ENCODE peak calls at places on chromosomes 3 and 15, in six cellular contexts. One of them, this sample, is unnamed.
A peak's percentile ranks its signal among the peaks of the same experiment; 100 is the strongest.

GRCh38 chr3:193248848-193249468 is 7.9 kb downstream of the PLAAT1 start:
- DNase-seq in pancreas: no peak
- DNase-seq in nephron progenitor cell: no peak
- DNase-seq in progenitor cell of endocrine pancreas: no peak
- DNase-seq in heart left ventricle: no peak
- DNase-seq in neural crest cell: no peak
- DNase-seq in this sample: no peak

GRCh38 chr15:89105147-89105546 is 16.9 kb downstream of the ABHD2 start:
- DNase-seq in pancreas: no peak
- DNase-seq in nephron progenitor cell: no peak
- DNase-seq in progenitor cell of endocrine pancreas: no peak
- DNase-seq in heart left ventricle: no peak
- DNase-seq in neural crest cell: no peak
- DNase-seq in this sample: peak; percentile 83

GRCh38 chr3:35617370-35617769 is 22.0 kb upstream of the ARPP21 start:
- DNase-seq in pancreas: no peak
- DNase-seq in nephron progenitor cell: no peak
- DNase-seq in progenitor cell of endocrine pancreas: no peak
- DNase-seq in heart left ventricle: no peak
- DNase-seq in neural crest cell: no peak
- DNase-seq in this sample: no peak

GRCh38 chr15:93862791-93863190 is 368.6 kb upstream of the MCTP2 start:
- DNase-seq in pancreas: no peak
- DNase-seq in nephron progenitor cell: no peak
- DNase-seq in progenitor cell of endocrine pancreas: no peak
- DNase-seq in heart left ventricle: peak; percentile 29
- DNase-seq in neural crest cell: no peak
- DNase-seq in this sample: no peak

GRCh38 chr15:68228143-68228970 is 1.2 kb downstream of the CLN6 start:
- DNase-seq in pancreas: no peak
- DNase-seq in nephron progenitor cell: no peak
- DNase-seq in progenitor cell of endocrine pancreas: no peak
- DNase-seq in heart left ventricle: no peak
- DNase-seq in neural crest cell: no peak
- DNase-seq in this sample: no peak

GRCh38 chr15:38069001-38069400 is 134.6 kb downstream of the TMCO5A start:
- DNase-seq in pancreas: no peak
- DNase-seq in nephron progenitor cell: no peak
- DNase-seq in progenitor cell of endocrine pancreas: no peak
- DNase-seq in heart left ventricle: no peak
- DNase-seq in neural crest cell: no peak
- DNase-seq in this sample: peak; percentile 19

GRCh38 chr3:67384790-67385397 is 269.5 kb downstream of the SUCLG2 start:
- DNase-seq in pancreas: peak; percentile 28
- DNase-seq in nephron progenitor cell: peak; percentile 59
- DNase-seq in progenitor cell of endocrine pancreas: peak; percentile 39
- DNase-seq in heart left ventricle: peak; percentile 25
- DNase-seq in neural crest cell: peak; percentile 47
- DNase-seq in this sample: peak; percentile 12

GRCh38 chr15:94403246-94403824 is 172.0 kb downstream of the MCTP2 start:
- DNase-seq in pancreas: no peak
- DNase-seq in nephron progenitor cell: no peak
- DNase-seq in progenitor cell of endocrine pancreas: no peak
- DNase-seq in heart left ventricle: no peak
- DNase-seq in neural crest cell: no peak
- DNase-seq in this sample: no peak

GRCh38 chr3:180656406-180656805 is 22.9 kb downstream of the CCDC39 start:
- DNase-seq in pancreas: no peak
- DNase-seq in nephron progenitor cell: no peak
- DNase-seq in progenitor cell of endocrine pancreas: no peak
- DNase-seq in heart left ventricle: no peak
- DNase-seq in neural crest cell: no peak
- DNase-seq in this sample: no peak

GRCh38 chr3:173395073-173395411 is 2.5 kb upstream of the NLGN1 start:
- DNase-seq in pancreas: peak; percentile 42
- DNase-seq in nephron progenitor cell: no peak
- DNase-seq in progenitor cell of endocrine pancreas: no peak
- DNase-seq in heart left ventricle: no peak
- DNase-seq in neural crest cell: no peak
- DNase-seq in this sample: peak; percentile 3

GRCh38 chr3:30245805-30246622 is 360.4 kb upstream of the TGFBR2 start:
- DNase-seq in pancreas: no peak
- DNase-seq in nephron progenitor cell: peak; percentile 18
- DNase-seq in progenitor cell of endocrine pancreas: no peak
- DNase-seq in heart left ventricle: no peak
- DNase-seq in neural crest cell: peak; percentile 2
- DNase-seq in this sample: no peak

GRCh38 chr3:132290833-132291232 is 26.4 kb upstream of the ACP3 start:
- DNase-seq in pancreas: no peak
- DNase-seq in nephron progenitor cell: no peak
- DNase-seq in progenitor cell of endocrine pancreas: no peak
- DNase-seq in heart left ventricle: no peak
- DNase-seq in neural crest cell: no peak
- DNase-seq in this sample: peak; percentile 51

GRCh38 chr15:64842986-64843561 is 1.4 kb downstream of the PLEKHO2 start:
- DNase-seq in pancreas: peak; percentile 18
- DNase-seq in nephron progenitor cell: peak; percentile 28
- DNase-seq in progenitor cell of endocrine pancreas: no peak
- DNase-seq in heart left ventricle: peak; percentile 75
- DNase-seq in neural crest cell: no peak
- DNase-seq in this sample: no peak

GRCh38 chr15:78316211-78317077 is 17.0 kb upstream of the SKIC8 start:
- DNase-seq in pancreas: no peak
- DNase-seq in nephron progenitor cell: no peak
- DNase-seq in progenitor cell of endocrine pancreas: no peak
- DNase-seq in heart left ventricle: no peak
- DNase-seq in neural crest cell: peak; percentile 54
- DNase-seq in this sample: no peak

GRCh38 chr15:73959012-73959581 is 32.8 kb downstream of the LOXL1 start:
- DNase-seq in pancreas: no peak
- DNase-seq in nephron progenitor cell: no peak
- DNase-seq in progenitor cell of endocrine pancreas: no peak
- DNase-seq in heart left ventricle: no peak
- DNase-seq in neural crest cell: no peak
- DNase-seq in this sample: no peak

GRCh38 chr3:69282191-69282590 is 103.7 kb downstream of the FRMD4B start:
- DNase-seq in pancreas: no peak
- DNase-seq in nephron progenitor cell: no peak
- DNase-seq in progenitor cell of endocrine pancreas: no peak
- DNase-seq in heart left ventricle: no peak
- DNase-seq in neural crest cell: no peak
- DNase-seq in this sample: no peak

GRCh38 chr15:100693451-100693850 is 91.1 kb downstream of the ASB7 start:
- DNase-seq in pancreas: no peak
- DNase-seq in nephron progenitor cell: no peak
- DNase-seq in progenitor cell of endocrine pancreas: no peak
- DNase-seq in heart left ventricle: no peak
- DNase-seq in neural crest cell: no peak
- DNase-seq in this sample: no peak

GRCh38 chr15:38665586-38665985 is 101.0 kb upstream of the RASGRP1 start:
- DNase-seq in pancreas: no peak
- DNase-seq in nephron progenitor cell: no peak
- DNase-seq in progenitor cell of endocrine pancreas: no peak
- DNase-seq in heart left ventricle: no peak
- DNase-seq in neural crest cell: no peak
- DNase-seq in this sample: no peak

GRCh38 chr15:92907880-92908279 is 7.8 kb downstream of the CHD2 start:
- DNase-seq in pancreas: no peak
- DNase-seq in nephron progenitor cell: no peak
- DNase-seq in progenitor cell of endocrine pancreas: no peak
- DNase-seq in heart left ventricle: no peak
- DNase-seq in neural crest cell: no peak
- DNase-seq in this sample: peak; percentile 42

GRCh38 chr3:42476225-42477160 is 25.9 kb upstream of the VIPR1 start:
- DNase-seq in pancreas: peak; percentile 72
- DNase-seq in nephron progenitor cell: no peak
- DNase-seq in progenitor cell of endocrine pancreas: no peak
- DNase-seq in heart left ventricle: no peak
- DNase-seq in neural crest cell: no peak
- DNase-seq in this sample: no peak

GRCh38 chr3:14847613-14848541 is 29.1 kb downstream of the FGD5 start:
- DNase-seq in pancreas: no peak
- DNase-seq in nephron progenitor cell: peak; percentile 28
- DNase-seq in progenitor cell of endocrine pancreas: no peak
- DNase-seq in heart left ventricle: peak; percentile 77
- DNase-seq in neural crest cell: no peak
- DNase-seq in this sample: no peak

GRCh38 chr3:141279074-141279945 is 47.7 kb downstream of the PXYLP1 start:
- DNase-seq in pancreas: no peak
- DNase-seq in nephron progenitor cell: no peak
- DNase-seq in progenitor cell of endocrine pancreas: no peak
- DNase-seq in heart left ventricle: no peak
- DNase-seq in neural crest cell: no peak
- DNase-seq in this sample: no peak

DNA sequence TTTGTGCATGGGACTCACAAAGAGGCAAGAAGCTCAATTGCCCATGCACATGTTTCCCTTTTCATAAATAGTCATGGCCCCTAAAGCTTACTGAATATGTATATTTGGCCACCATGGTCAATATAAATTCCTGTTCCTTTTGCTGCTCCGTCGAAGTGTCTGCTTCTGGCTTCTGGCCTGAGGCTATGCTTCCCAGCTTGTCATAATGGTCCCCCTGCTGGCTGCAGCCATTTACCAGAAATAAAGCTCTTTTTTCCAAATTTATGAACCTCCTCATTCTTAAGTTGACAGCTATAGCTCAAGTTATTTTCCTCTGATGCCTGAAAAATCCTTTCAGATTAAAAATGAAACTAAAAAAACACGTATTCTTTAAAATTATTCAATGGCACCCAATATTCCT is 602.1 kb downstream of the VGLL3 start:
- DNase-seq in pancreas: no peak
- DNase-seq in nephron progenitor cell: no peak
- DNase-seq in progenitor cell of endocrine pancreas: no peak
- DNase-seq in heart left ventricle: no peak
- DNase-seq in neural crest cell: peak; percentile 3
- DNase-seq in this sample: no peak
- TF ChIP-seq CTCF in pancreas: no peak
- TF ChIP-seq CTCF in nephron progenitor cell: no peak
- TF ChIP-seq CTCF in progenitor cell of endocrine pancreas: peak; percentile 27
- TF ChIP-seq CTCF in heart left ventricle: no peak
- TF ChIP-seq CTCF in neural crest cell: peak; percentile 34
- TF ChIP-seq CTCF in this sample: no peak

GRCh38 chr3:150521458-150521857 is 24.8 kb downstream of the SERP1 start:
- DNase-seq in pancreas: no peak
- DNase-seq in nephron progenitor cell: no peak
- DNase-seq in progenitor cell of endocrine pancreas: no peak
- DNase-seq in heart left ventricle: no peak
- DNase-seq in neural crest cell: no peak
- DNase-seq in this sample: no peak
- TF ChIP-seq CTCF in pancreas: no peak
- TF ChIP-seq CTCF in nephron progenitor cell: no peak
- TF ChIP-seq CTCF in progenitor cell of endocrine pancreas: no peak
- TF ChIP-seq CTCF in heart left ventricle: no peak
- TF ChIP-seq CTCF in neural crest cell: no peak
- TF ChIP-seq CTCF in this sample: no peak

DNA sequence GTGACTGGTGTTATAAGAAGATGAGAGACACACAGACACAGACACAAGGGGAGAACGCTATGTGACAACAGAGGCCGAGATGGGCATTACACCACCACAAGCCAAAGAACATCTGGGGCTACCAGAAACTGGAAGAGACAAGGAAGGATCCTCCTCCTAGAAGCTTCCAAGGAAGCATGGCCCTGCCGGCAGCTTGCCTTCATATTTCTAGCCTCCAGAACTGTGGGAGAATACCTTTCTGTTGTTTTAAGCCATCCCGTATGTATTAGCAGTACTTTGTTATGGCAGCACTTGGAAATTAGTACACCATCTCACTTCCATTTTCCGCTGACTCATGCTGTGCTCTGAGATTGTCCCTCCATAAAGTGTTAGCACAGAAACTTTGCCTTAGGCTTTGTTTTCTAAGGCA is 38.7 kb upstream of the CA12 start:
- DNase-seq in pancreas: no peak
- DNase-seq in nephron progenitor cell: no peak
- DNase-seq in progenitor cell of endocrine pancreas: no peak
- DNase-seq in heart left ventricle: no peak
- DNase-seq in neural crest cell: no peak
- DNase-seq in this sample: no peak
- TF ChIP-seq CTCF in pancreas: no peak
- TF ChIP-seq CTCF in nephron progenitor cell: no peak
- TF ChIP-seq CTCF in progenitor cell of endocrine pancreas: no peak
- TF ChIP-seq CTCF in heart left ventricle: no peak
- TF ChIP-seq CTCF in neural crest cell: no peak
- TF ChIP-seq CTCF in this sample: no peak

GRCh38 chr15:58462973-58463663 is 31.3 kb downstream of the LIPC start:
- DNase-seq in pancreas: no peak
- DNase-seq in nephron progenitor cell: no peak
- DNase-seq in progenitor cell of endocrine pancreas: no peak
- DNase-seq in heart left ventricle: no peak
- DNase-seq in neural crest cell: no peak
- DNase-seq in this sample: no peak

GRCh38 chr15:58463815-58464697 is 32.3 kb downstream of the LIPC start:
- DNase-seq in pancreas: no peak
- DNase-seq in nephron progenitor cell: no peak
- DNase-seq in progenitor cell of endocrine pancreas: no peak
- DNase-seq in heart left ventricle: no peak
- DNase-seq in neural crest cell: no peak
- DNase-seq in this sample: no peak

GRCh38 chr15:58466566-58466965 is 34.8 kb downstream of the LIPC start:
- DNase-seq in pancreas: no peak
- DNase-seq in nephron progenitor cell: no peak
- DNase-seq in progenitor cell of endocrine pancreas: no peak
- DNase-seq in heart left ventricle: no peak
- DNase-seq in neural crest cell: no peak
- DNase-seq in this sample: no peak

GRCh38 chr15:58465866-58466517 is 34.2 kb downstream of the LIPC start:
- DNase-seq in pancreas: no peak
- DNase-seq in nephron progenitor cell: no peak
- DNase-seq in progenitor cell of endocrine pancreas: no peak
- DNase-seq in heart left ventricle: no peak
- DNase-seq in neural crest cell: no peak
- DNase-seq in this sample: no peak

GRCh38 chr15:58465070-58465469 is 33.3 kb downstream of the LIPC start:
- DNase-seq in pancreas: no peak
- DNase-seq in nephron progenitor cell: no peak
- DNase-seq in progenitor cell of endocrine pancreas: no peak
- DNase-seq in heart left ventricle: no peak
- DNase-seq in neural crest cell: no peak
- DNase-seq in this sample: no peak
- TF ChIP-seq CTCF in pancreas: no peak
- TF ChIP-seq CTCF in nephron progenitor cell: no peak
- TF ChIP-seq CTCF in progenitor cell of endocrine pancreas: no peak
- TF ChIP-seq CTCF in heart left ventricle: no peak
- TF ChIP-seq CTCF in neural crest cell: no peak
- TF ChIP-seq CTCF in this sample: no peak

This sample was measured in AG09319.